ENCODE peak calls at places on chromosomes 12 and 14, in four cellular contexts. I is K562, K is GM12891, Y is esophagus muscularis mucosa. M is an unnamed sample.

GRCh38 chr12:2354151-2354991 is 301.6 kb downstream of the CACNA1C start:
- DNase-seq in I (no peak), K (no peak), Y (no peak), M (no peak)

GRCh38 chr12:31859232-31859977 is 99.8 kb upstream of the RESF1 start:
- DNase-seq in I (no peak), K (no peak), Y (no peak), M (no peak)

GRCh38 chr14:33839193-33840076 is 111.4 kb downstream of the EGLN3 start:
- DNase-seq in I (peak), K (peak), Y (peak), M (peak)

GRCh38 chr12:24424889-24425600 is 475.6 kb upstream of the SOX5 start:
- DNase-seq in I (no peak), K (no peak), Y (no peak), M (no peak)

GRCh38 chr12:94745562-94745961 is 95.2 kb upstream of the TMCC3 start:
- DNase-seq in I (no peak), K (no peak), Y (no peak), M (no peak)

GRCh38 chr12:47712171-47712570 is 6.3 kb upstream of the RPAP3 start:
- DNase-seq in I (no peak), K (no peak), Y (peak), M (no peak)

GRCh38 chr12:100899301-100899700 is 104.7 kb downstream of the ANO4 start:
- DNase-seq in I (no peak), K (no peak), Y (no peak), M (no peak)

GRCh38 chr12:80100566-80100965 is 1.2 kb downstream of the OTOGL start:
- DNase-seq in I (no peak), K (no peak), Y (no peak), M (no peak)

GRCh38 chr12:75208851-75209781 is 523 bp downstream of the KCNC2 start:
- DNase-seq in I (no peak), K (no peak), Y (no peak), M (peak)

GRCh38 chr14:32167907-32168306 is 33.9 kb upstream of the RNU6-7 start:
- DNase-seq in I (no peak), K (no peak), Y (no peak), M (no peak)

GRCh38 chr14:64363265-64363840 is 24.8 kb upstream of the MTHFD1 start:
- DNase-seq in I (no peak), K (no peak), Y (no peak), M (no peak)

GRCh38 chr12:107092669-107093546 is 441 bp downstream of the CRY1 start:
- DNase-seq in I (no peak), K (no peak), Y (peak), M (peak)

GRCh38 chr14:56371737-56372136 is 207.9 kb upstream of the TMEM260 start:
- DNase-seq in I (no peak), K (no peak), Y (no peak), M (no peak)

GRCh38 chr12:100959481-100959880 is 164.9 kb downstream of the ANO4 start:
- DNase-seq in I (no peak), K (no peak), Y (no peak), M (peak)

GRCh38 chr12:92942905-92943304 is 13.8 kb upstream of the EEA1 start:
- DNase-seq in I (no peak), K (no peak), Y (no peak), M (no peak)

GRCh38 chr12:32312049-32312670 is 87.2 kb upstream of the FGD4 start:
- DNase-seq in I (no peak), K (peak), Y (no peak), M (peak)

GRCh38 chr12:11755311-11755930 is 105.9 kb downstream of the ETV6 start:
- DNase-seq in I (no peak), K (no peak), Y (no peak), M (no peak)

GRCh38 chr12:89732511-89732910 is 23.9 kb upstream of the ATP2B1 start:
- DNase-seq in I (no peak), K (no peak), Y (no peak), M (no peak)

GRCh38 chr14:61203059-61203753 is 77.9 kb downstream of the TMEM30B start:
- DNase-seq in I (no peak), K (no peak), Y (no peak), M (no peak)

GRCh38 chr12:27221625-27222387 is 22.3 kb upstream of the STK38L start:
- DNase-seq in I (no peak), K (no peak), Y (no peak), M (no peak)

GRCh38 chr12:3354586-3354985 is 136.4 kb upstream of the PRMT8 start:
- DNase-seq in I (no peak), K (no peak), Y (no peak), M (no peak)

GRCh38 chr12:5031958-5032357 is 11.7 kb upstream of the KCNA5 start:
- DNase-seq in I (no peak), K (no peak), Y (no peak), M (no peak)

GRCh38 chr14:30194769-30195168 is 267.1 kb upstream of the PRKD1 start:
- DNase-seq in I (no peak), K (no peak), Y (no peak), M (no peak)

GRCh38 chr14:68341765-68342212 is 451.1 kb downstream of the ZFP36L1 start:
- DNase-seq in I (no peak), K (no peak), Y (no peak), M (no peak)

GRCh38 chr14:50605776-50606175 is 45.8 kb downstream of the ATL1 start:
- DNase-seq in I (no peak), K (no peak), Y (no peak), M (no peak)

GRCh38 chr14:65421201-65421981 is 8.9 kb downstream of the FUT8 start:
- DNase-seq in I (no peak), K (no peak), Y (no peak), M (no peak)

GRCh38 chr12:88577537-88577936 is 2.7 kb downstream of the KITLG start:
- DNase-seq in I (no peak), K (no peak), Y (no peak), M (no peak)

GRCh38 chr14:74610866-74611671 is 968 bp downstream of the LTBP2 start:
- DNase-seq in I (no peak), K (no peak), Y (no peak), M (no peak)

GRCh38 chr12:60333461-60333860 is 737.6 kb downstream of the SLC16A7 start:
- DNase-seq in I (no peak), K (no peak), Y (no peak), M (no peak)

GRCh38 chr14:50736932-50737419 is 68.9 kb upstream of the SAV1 start:
- DNase-seq in I (no peak), K (no peak), Y (no peak), M (no peak)

GRCh38 chr14:74964787-74965769 is 9.7 kb upstream of the PGF start:
- DNase-seq in I (no peak), K (no peak), Y (no peak), M (no peak)

GRCh38 chr14:22549981-22550670 is 38.9 kb downstream of the DAD1 start:
- DNase-seq in I (no peak), K (no peak), Y (no peak), M (no peak)

GRCh38 chr12:67034110-67034879 is 234.9 kb upstream of the CAND1 start:
- DNase-seq in I (no peak), K (no peak), Y (no peak), M (no peak)

DNA sequence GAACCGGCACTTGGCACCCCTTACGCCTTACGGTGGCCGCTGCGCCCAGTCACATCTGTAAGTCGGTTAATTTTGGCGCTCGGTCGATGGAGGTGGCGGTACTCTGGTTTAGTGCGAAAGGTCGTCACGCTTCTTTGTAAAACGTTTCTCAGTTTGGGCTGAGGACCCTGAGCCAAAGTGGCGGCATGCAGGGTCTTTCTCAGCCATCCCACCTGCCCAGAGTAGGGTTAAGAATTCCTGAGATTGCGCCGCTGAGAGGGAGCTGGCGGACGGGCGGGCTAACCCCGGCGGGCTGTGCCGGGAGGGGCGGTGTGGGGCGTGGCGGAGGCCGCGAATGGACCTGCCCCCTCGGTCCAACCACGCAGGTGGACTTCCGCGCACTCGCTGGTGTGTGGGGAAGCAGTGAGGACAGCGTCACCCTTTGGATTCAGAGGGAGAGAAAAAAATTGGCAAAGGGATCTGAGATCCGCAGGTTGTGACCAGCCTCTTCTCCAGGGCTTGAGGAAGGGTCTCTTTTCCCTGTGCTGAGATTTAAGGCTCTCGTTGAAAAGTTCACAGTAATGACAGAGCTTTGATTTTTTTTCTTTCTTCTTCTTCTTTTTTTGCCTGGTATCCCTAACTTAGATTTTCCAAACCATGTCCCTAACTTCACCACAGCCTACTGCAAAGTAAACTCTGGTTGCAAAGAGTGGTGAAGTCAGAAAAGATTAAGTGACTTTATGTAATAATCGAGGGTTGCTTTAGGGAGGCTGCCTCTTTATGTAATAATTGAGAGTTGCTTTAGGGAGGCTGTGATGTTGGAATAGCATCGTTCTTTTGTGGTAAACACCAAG is 602 bp upstream of the FBXO33 start:
- DNase-seq in I (peak), K (peak), Y (peak), M (peak)
- TF ChIP-seq POLR2A in I (no peak), K (peak), Y (peak), M (no peak)

GRCh38 chr12:21941522-21942376 is 523 bp upstream of the ABCC9 start:
- DNase-seq in I (no peak), K (no peak), Y (no peak), M (no peak)

GRCh38 chr12:21940549-21940948 is 677 bp downstream of the ABCC9 start:
- DNase-seq in I (no peak), K (no peak), Y (no peak), M (no peak)

GRCh38 chr12:21939435-21939834 is 1.8 kb downstream of the ABCC9 start:
- DNase-seq in I (no peak), K (no peak), Y (no peak), M (no peak)

GRCh38 chr12:21942377-21942703 is 1.1 kb upstream of the ABCC9 start:
- DNase-seq in I (no peak), K (no peak), Y (no peak), M (no peak)

DNA sequence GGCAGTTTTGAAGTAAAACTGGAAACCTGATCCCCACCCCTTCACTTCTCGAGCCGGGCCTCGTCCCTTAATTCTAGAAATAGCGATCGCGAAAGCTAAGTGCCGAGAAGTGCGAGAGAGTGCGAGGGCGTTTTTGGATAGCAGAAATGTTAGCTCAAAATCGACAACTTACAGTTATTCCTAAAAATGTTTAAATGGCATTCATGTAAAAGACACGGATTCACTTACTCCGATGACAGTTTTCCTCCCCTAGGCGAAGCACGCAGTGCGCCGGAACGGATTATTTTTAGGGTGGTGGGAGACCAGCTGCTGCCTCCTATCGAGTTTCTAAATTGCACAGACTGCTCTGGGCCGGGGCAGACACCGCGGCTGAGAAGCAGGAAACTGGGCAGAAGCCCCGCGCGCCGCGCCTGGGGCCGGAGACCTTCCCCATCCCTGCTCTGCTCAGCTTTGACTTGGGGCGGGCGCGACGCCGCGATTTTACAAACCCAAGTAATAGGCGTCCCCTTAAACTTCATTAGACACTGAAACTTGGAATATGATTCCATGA is at the start of gene ABCC9:
- DNase-seq in I (no peak), K (no peak), Y (peak), M (no peak)
- TF ChIP-seq POLR2A in I (no peak), K (no peak), Y (peak), M (no peak)

GRCh38 chr12:55220725-55221124 is at the start of gene OR10A7:
- DNase-seq in I (no peak), K (no peak), Y (no peak), M (no peak)
- TF ChIP-seq POLR2A in I (no peak), K (no peak), Y (no peak), M (no peak)

DNA sequence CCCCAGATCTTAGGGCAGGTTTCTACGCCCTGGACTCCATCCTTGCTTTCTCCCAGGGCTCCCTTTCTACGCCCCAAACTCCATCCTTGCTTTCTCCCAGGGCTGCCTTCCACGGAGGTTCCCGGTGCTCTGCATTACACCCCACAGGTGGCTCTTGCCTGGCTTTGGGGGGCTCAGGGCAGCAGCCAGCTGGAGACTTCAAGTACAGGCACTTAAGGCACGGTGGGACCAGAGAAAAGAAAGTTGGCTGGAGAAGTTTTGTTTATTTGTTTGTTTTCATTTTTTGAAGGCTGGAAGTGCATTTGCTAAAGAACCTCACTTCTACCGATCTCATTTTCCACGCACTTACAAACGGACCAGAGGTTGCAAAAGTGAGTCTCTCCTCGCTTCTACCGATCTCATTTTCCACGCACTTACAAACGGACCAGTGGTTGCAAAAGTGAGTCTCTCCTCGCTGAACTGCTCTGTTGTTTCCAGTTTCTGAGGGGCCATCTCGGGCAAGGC is 103.8 kb upstream of the MED13L start:
- DNase-seq in I (no peak), K (no peak), Y (no peak), M (no peak)
- TF ChIP-seq POLR2A in I (no peak), K (no peak), Y (no peak), M (no peak)

GRCh38 chr12:131642771-131643170 is 68.1 kb upstream of the SFSWAP start:
- DNase-seq in I (no peak), K (no peak), Y (no peak), M (no peak)
- TF ChIP-seq POLR2A in I (no peak), K (no peak), Y (no peak), M (no peak)

GRCh38 chr12:43095669-43096068 is 456.3 kb downstream of the ADAMTS20 start:
- DNase-seq in I (no peak), K (no peak), Y (no peak), M (no peak)
- TF ChIP-seq POLR2A in I (no peak), K (no peak), Y (no peak), M (no peak)